ENCODE peak calls at places on chromosomes 7 and 10, in five cellular contexts. K, E, T, U and L are unnamed samples.

GRCh38 chr7:94123136-94123535 is 119.0 kb upstream of the BET1 start:
- DNase-seq in K (no peak), E (no peak), T (no peak), U (no peak), L (no peak)

GRCh38 chr7:148699772-148700629 is 1.3 kb downstream of the CUL1 start:
- DNase-seq in K (no peak), E (no peak), T (no peak), U (no peak), L (no peak)

GRCh38 chr7:68414631-68415425 is 1183.4 kb upstream of the AUTS2 start:
- DNase-seq in K (no peak), E (no peak), T (no peak), U (no peak), L (no peak)

GRCh38 chr7:110065112-110065511 is 1025.8 kb upstream of the LRRN3 start:
- DNase-seq in K (no peak), E (no peak), T (no peak), U (no peak), L (no peak)

GRCh38 chr7:12111461-12112405 is 99.4 kb upstream of the TMEM106B start:
- DNase-seq in K (no peak), E (peak), T (no peak), U (no peak), L (no peak)

GRCh38 chr10:70430489-70431445 is 10.7 kb downstream of the NODAL start:
- DNase-seq in K (peak), E (peak), T (no peak), U (no peak), L (peak)

GRCh38 chr10:132136097-132136521 is 50.6 kb upstream of the DPYSL4 start:
- DNase-seq in K (no peak), E (no peak), T (no peak), U (no peak), L (peak)

GRCh38 chr7:38186593-38187314 is 8.7 kb downstream of the STARD3NL start:
- DNase-seq in K (no peak), E (no peak), T (no peak), U (peak), L (no peak)

GRCh38 chr7:91351374-91351773 is 87.1 kb downstream of the FZD1 start:
- DNase-seq in K (no peak), E (no peak), T (no peak), U (no peak), L (no peak)

GRCh38 chr10:123377883-123378282 is 223.7 kb downstream of the BUB3 start:
- DNase-seq in K (no peak), E (peak), T (no peak), U (no peak), L (no peak)

GRCh38 chr10:35041502-35041879 is 48.6 kb downstream of the CUL2 start:
- DNase-seq in K (no peak), E (no peak), T (no peak), U (no peak), L (no peak)